ENCODE peak calls at places on chromosomes 5 and 9, in eight cellular contexts. One of them, this sample, is unnamed.

GRCh38 chr5:204462-204861 is 13.2 kb downstream of the LRRC14B start:
- DNase-seq in esophagus squamous epithelium: no peak
- DNase-seq in ovary: no peak
- DNase-seq in HCT116: no peak
- DNase-seq in body of pancreas: no peak
- DNase-seq in suprapubic skin: no peak
- DNase-seq in A549: no peak
- DNase-seq in IMR-90: no peak
- DNase-seq in this sample: no peak

GRCh38 chr5:72440207-72440638 is 67.0 kb downstream of the ZNF366 start:
- DNase-seq in ovary: no peak
- DNase-seq in body of pancreas: no peak
- DNase-seq in HCT116: no peak
- DNase-seq in suprapubic skin: no peak
- DNase-seq in esophagus squamous epithelium: no peak
- DNase-seq in IMR-90: no peak
- DNase-seq in A549: no peak
- DNase-seq in this sample: no peak

GRCh38 chr5:18527017-18527416 is 892.8 kb downstream of the TAF11L14 start:
- DNase-seq in suprapubic skin: no peak
- DNase-seq in ovary: no peak
- DNase-seq in A549: no peak
- DNase-seq in HCT116: no peak
- DNase-seq in IMR-90: no peak
- DNase-seq in body of pancreas: no peak
- DNase-seq in esophagus squamous epithelium: no peak
- DNase-seq in this sample: no peak

GRCh38 chr5:63245271-63245670 is 666.7 kb downstream of the LRRC70 start:
- DNase-seq in HCT116: no peak
- DNase-seq in esophagus squamous epithelium: no peak
- DNase-seq in IMR-90: no peak
- DNase-seq in body of pancreas: no peak
- DNase-seq in suprapubic skin: no peak
- DNase-seq in A549: no peak
- DNase-seq in ovary: no peak
- DNase-seq in this sample: no peak

GRCh38 chr5:100409538-100409937 is 125.6 kb upstream of the FAM174A start:
- DNase-seq in IMR-90: peak; percentile 20
- DNase-seq in A549: no peak
- DNase-seq in esophagus squamous epithelium: no peak
- DNase-seq in body of pancreas: no peak
- DNase-seq in ovary: no peak
- DNase-seq in HCT116: no peak
- DNase-seq in suprapubic skin: no peak
- DNase-seq in this sample: no peak

GRCh38 chr5:178432421-178433272 is 157.5 kb downstream of the COL23A1 start:
- DNase-seq in HCT116: no peak
- DNase-seq in A549: no peak
- DNase-seq in IMR-90: no peak
- DNase-seq in ovary: no peak
- DNase-seq in esophagus squamous epithelium: no peak
- DNase-seq in suprapubic skin: peak; percentile 45
- DNase-seq in body of pancreas: no peak
- DNase-seq in this sample: no peak

GRCh38 chr5:139698461-139699146 is 50.5 kb downstream of the CXXC5 start:
- DNase-seq in body of pancreas: peak; percentile 90
- DNase-seq in A549: no peak
- DNase-seq in esophagus squamous epithelium: no peak
- DNase-seq in suprapubic skin: peak; percentile 90
- DNase-seq in ovary: peak; percentile 90
- DNase-seq in HCT116: no peak
- DNase-seq in IMR-90: peak; percentile 74
- DNase-seq in this sample: peak; percentile 87

GRCh38 chr9:120948824-120949223 is 22.2 kb upstream of the TRAF1 start:
- DNase-seq in suprapubic skin: no peak
- DNase-seq in ovary: no peak
- DNase-seq in HCT116: no peak
- DNase-seq in esophagus squamous epithelium: no peak
- DNase-seq in A549: no peak
- DNase-seq in IMR-90: no peak
- DNase-seq in body of pancreas: no peak
- DNase-seq in this sample: no peak

GRCh38 chr5:57598756-57599155 is 116.1 kb upstream of the ACTBL2 start:
- DNase-seq in suprapubic skin: no peak
- DNase-seq in body of pancreas: no peak
- DNase-seq in ovary: no peak
- DNase-seq in esophagus squamous epithelium: no peak
- DNase-seq in IMR-90: peak; percentile 94
- DNase-seq in HCT116: peak; percentile 0
- DNase-seq in A549: peak; percentile 43
- DNase-seq in this sample: no peak

GRCh38 chr5:10678236-10678635 is 82.8 kb downstream of the DAP start:
- DNase-seq in suprapubic skin: no peak
- DNase-seq in A549: no peak
- DNase-seq in body of pancreas: no peak
- DNase-seq in HCT116: no peak
- DNase-seq in esophagus squamous epithelium: no peak
- DNase-seq in IMR-90: no peak
- DNase-seq in ovary: no peak
- DNase-seq in this sample: no peak

DNA sequence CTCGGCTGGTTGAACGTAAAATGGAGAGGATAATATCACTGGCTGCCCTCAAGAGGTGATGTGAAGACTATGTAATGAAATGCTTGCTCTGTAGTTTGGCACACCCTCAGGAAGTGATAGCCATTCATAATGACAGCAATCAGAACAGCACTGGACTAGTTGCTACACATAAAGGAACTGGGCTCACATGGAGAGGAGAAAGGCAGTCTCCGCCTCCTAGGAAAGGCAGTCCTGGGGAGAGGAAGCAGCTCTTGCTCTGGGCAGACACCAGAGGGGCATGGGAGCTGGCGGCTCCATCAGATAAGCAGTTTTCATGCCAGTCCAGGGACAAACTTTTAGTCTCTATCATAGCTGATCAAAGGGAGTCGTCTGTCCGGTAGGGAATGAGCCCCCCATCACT is 46.9 kb downstream of the ARHGEF37 start:
- DNase-seq in ovary: no peak
- DNase-seq in suprapubic skin: peak; percentile 20
- DNase-seq in A549: no peak
- DNase-seq in body of pancreas: no peak
- DNase-seq in IMR-90: no peak
- DNase-seq in HCT116: no peak
- DNase-seq in esophagus squamous epithelium: no peak
- DNase-seq in this sample: no peak
- TF ChIP-seq POLR2A in ovary: no peak
- TF ChIP-seq POLR2A in suprapubic skin: no peak
- TF ChIP-seq POLR2A in A549: no peak
- TF ChIP-seq POLR2A in body of pancreas: no peak
- TF ChIP-seq POLR2A in IMR-90: no peak
- TF ChIP-seq POLR2A in HCT116: no peak
- TF ChIP-seq POLR2A in esophagus squamous epithelium: no peak
- TF ChIP-seq POLR2A in this sample: no peak

DNA sequence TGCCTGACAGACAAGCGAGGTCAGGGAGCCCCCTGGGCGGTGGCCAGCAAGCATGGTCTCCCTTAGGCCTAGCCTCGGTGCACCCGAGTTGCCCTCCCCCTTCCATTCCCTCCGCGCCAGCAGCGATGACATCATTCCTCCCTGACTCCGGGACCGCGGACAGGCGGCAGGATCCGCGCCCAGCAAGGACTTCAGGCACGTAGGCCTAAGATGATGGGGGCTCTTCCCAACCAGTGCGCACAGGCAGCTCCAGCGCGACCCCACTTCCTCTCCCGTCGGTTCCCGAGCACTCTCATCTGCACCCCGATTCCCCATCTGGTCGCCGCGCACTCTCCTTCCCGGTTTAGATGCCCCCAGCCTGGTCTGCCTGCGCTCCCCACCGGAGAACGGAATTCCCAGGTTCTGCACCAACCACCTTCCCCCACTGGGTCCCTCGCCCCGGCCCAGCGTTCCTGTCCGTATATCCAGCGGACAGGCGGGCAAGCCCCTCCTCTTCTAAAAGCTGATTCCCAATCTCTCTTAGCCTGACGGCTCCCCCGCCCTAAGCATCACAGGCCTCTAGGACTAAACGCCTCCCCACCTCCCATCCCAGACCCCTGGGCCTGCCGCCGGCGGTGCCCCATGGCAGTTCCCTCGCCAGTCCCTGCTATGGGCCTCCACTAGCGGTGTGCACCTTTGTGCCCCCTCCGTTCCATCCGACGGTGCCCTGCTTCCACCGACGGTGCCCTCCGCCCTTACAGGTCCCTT is 931 bp downstream of the FAM219A start:
- DNase-seq in esophagus squamous epithelium: no peak
- DNase-seq in ovary: peak; percentile 69
- DNase-seq in suprapubic skin: peak; percentile 81
- DNase-seq in HCT116: no peak
- DNase-seq in IMR-90: peak; percentile 77
- DNase-seq in A549: peak; percentile 62
- DNase-seq in body of pancreas: peak; percentile 75
- DNase-seq in this sample: peak; percentile 66
- TF ChIP-seq POLR2A in esophagus squamous epithelium: no peak
- TF ChIP-seq POLR2A in ovary: no peak
- TF ChIP-seq POLR2A in suprapubic skin: no peak
- TF ChIP-seq POLR2A in HCT116: no peak
- TF ChIP-seq POLR2A in IMR-90: peak; percentile 63
- TF ChIP-seq POLR2A in A549: no peak
- TF ChIP-seq POLR2A in body of pancreas: peak; percentile 62
- TF ChIP-seq POLR2A in this sample: no peak

GRCh38 chr5:150409638-150410523 is 2.8 kb downstream of the CD74 start:
- DNase-seq in IMR-90: peak; percentile 88
- DNase-seq in HCT116: peak; percentile 81
- DNase-seq in esophagus squamous epithelium: no peak
- DNase-seq in A549: peak; percentile 86
- DNase-seq in ovary: peak; percentile 72
- DNase-seq in body of pancreas: peak; percentile 73
- DNase-seq in suprapubic skin: peak; percentile 81
- DNase-seq in this sample: peak; percentile 85

GRCh38 chr5:150412319-150413175 is at the start of gene CD74:
- DNase-seq in IMR-90: peak; percentile 20
- DNase-seq in HCT116: no peak
- DNase-seq in suprapubic skin: peak; percentile 85
- DNase-seq in ovary: peak; percentile 78
- DNase-seq in body of pancreas: peak; percentile 70
- DNase-seq in A549: no peak
- DNase-seq in esophagus squamous epithelium: peak; percentile 78
- DNase-seq in this sample: peak; percentile 95

GRCh38 chr5:150410524-150411244 is 2.0 kb downstream of the CD74 start:
- DNase-seq in IMR-90: peak; percentile 74
- DNase-seq in HCT116: peak; percentile 49
- DNase-seq in suprapubic skin: peak; percentile 81
- DNase-seq in A549: peak; percentile 62
- DNase-seq in ovary: peak; percentile 69
- DNase-seq in body of pancreas: peak; percentile 69
- DNase-seq in esophagus squamous epithelium: no peak
- DNase-seq in this sample: peak; percentile 79

GRCh38 chr5:150411245-150411979 is 1.3 kb downstream of the CD74 start:
- DNase-seq in IMR-90: peak; percentile 16
- DNase-seq in suprapubic skin: peak; percentile 56
- DNase-seq in A549: no peak
- DNase-seq in HCT116: no peak
- DNase-seq in ovary: no peak
- DNase-seq in body of pancreas: peak; percentile 31
- DNase-seq in esophagus squamous epithelium: no peak
- DNase-seq in this sample: peak; percentile 77

GRCh38 chr5:150413176-150413901 is 629 bp upstream of the CD74 start:
- DNase-seq in IMR-90: no peak
- DNase-seq in body of pancreas: no peak
- DNase-seq in suprapubic skin: peak; percentile 48
- DNase-seq in A549: no peak
- DNase-seq in esophagus squamous epithelium: no peak
- DNase-seq in ovary: no peak
- DNase-seq in HCT116: no peak
- DNase-seq in this sample: no peak
- TF ChIP-seq POLR2A in IMR-90: no peak
- TF ChIP-seq POLR2A in body of pancreas: no peak
- TF ChIP-seq POLR2A in suprapubic skin: no peak
- TF ChIP-seq POLR2A in A549: no peak
- TF ChIP-seq POLR2A in esophagus squamous epithelium: no peak
- TF ChIP-seq POLR2A in ovary: no peak
- TF ChIP-seq POLR2A in HCT116: no peak
- TF ChIP-seq POLR2A in this sample: no peak

DNA sequence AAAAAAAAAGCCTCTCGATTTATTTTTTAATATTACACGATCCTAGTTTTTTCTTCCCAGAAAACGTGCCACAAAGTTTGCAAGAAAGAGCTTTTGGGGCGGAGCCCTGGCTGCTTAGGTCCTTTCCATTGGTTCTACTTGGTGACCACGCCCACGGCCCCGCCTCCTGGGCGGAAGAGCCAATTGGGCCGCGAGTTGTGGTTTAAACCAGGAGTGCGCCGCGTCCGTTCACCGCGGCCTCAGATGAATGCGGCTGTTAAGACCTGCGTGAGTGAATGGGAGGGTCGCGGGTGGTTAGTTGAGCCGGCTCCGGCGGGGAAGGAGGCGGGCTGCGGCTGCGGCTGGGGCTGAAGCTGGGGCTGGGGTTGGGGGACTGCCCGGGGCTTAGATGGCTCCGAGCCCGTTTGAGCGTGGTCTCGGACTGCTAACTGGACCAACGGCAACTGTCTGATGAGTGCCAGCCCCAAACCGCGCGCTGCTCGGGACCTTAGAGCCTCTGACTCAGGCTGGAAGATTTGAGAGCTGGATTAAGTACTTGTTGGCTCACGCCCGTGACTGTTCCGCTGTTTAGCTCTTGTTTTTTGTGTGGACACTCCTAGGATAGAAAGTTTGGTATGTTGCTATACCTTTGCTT is at the start of gene PTTG1:
- DNase-seq in ovary: peak; percentile 89
- DNase-seq in A549: peak; percentile 95
- DNase-seq in HCT116: peak; percentile 93
- DNase-seq in esophagus squamous epithelium: peak; percentile 77
- DNase-seq in suprapubic skin: peak; percentile 96
- DNase-seq in body of pancreas: peak; percentile 95
- DNase-seq in IMR-90: peak; percentile 96
- DNase-seq in this sample: peak; percentile 98
- TF ChIP-seq POLR2A in ovary: no peak
- TF ChIP-seq POLR2A in A549: peak; percentile 60
- TF ChIP-seq POLR2A in HCT116: peak; percentile 88
- TF ChIP-seq POLR2A in esophagus squamous epithelium: no peak
- TF ChIP-seq POLR2A in suprapubic skin: no peak
- TF ChIP-seq POLR2A in body of pancreas: peak; percentile 19
- TF ChIP-seq POLR2A in IMR-90: peak; percentile 79
- TF ChIP-seq POLR2A in this sample: no peak

GRCh38 chr5:55534436-55535198 is at the start of gene PLPP1:
- DNase-seq in suprapubic skin: peak; percentile 94
- DNase-seq in A549: peak; percentile 88
- DNase-seq in esophagus squamous epithelium: peak; percentile 35
- DNase-seq in body of pancreas: peak; percentile 93
- DNase-seq in HCT116: peak; percentile 56
- DNase-seq in ovary: peak; percentile 91
- DNase-seq in IMR-90: peak; percentile 83
- DNase-seq in this sample: peak; percentile 91
- TF ChIP-seq POLR2A in suprapubic skin: peak; percentile 91
- TF ChIP-seq POLR2A in A549: peak; percentile 70
- TF ChIP-seq POLR2A in esophagus squamous epithelium: no peak
- TF ChIP-seq POLR2A in body of pancreas: peak; percentile 82
- TF ChIP-seq POLR2A in HCT116: peak; percentile 35
- TF ChIP-seq POLR2A in ovary: peak; percentile 76
- TF ChIP-seq POLR2A in IMR-90: peak; percentile 72
- TF ChIP-seq POLR2A in this sample: peak; percentile 36

This sample was measured in stomach.